ENCODE peak calls at places on chromosomes 3 and 15, in four cellular contexts. J is fibroblast of pulmonary artery, T is cardiac fibroblast, G is heart left ventricle. U is an unnamed sample.

GRCh38 chr3:111956995-111957736 is 21.7 kb upstream of the ABHD10 start:
- DNase-seq in J (no peak), T (no peak), G (no peak), U (no peak)

GRCh38 chr15:101050647-101051290 is 131.6 kb downstream of the LRRK1 start:
- DNase-seq in J (no peak), T (no peak), G (no peak), U (no peak)

GRCh38 chr3:184177331-184177731 is 2.7 kb downstream of the AP2M1 start:
- DNase-seq in J (peak; percentile 64), T (peak; percentile 69), G (no peak), U (no peak)

GRCh38 chr15:68384451-68385239 is 47.3 kb downstream of the ITGA11 start:
- DNase-seq in J (peak; percentile 93), T (peak; percentile 93), G (no peak), U (no peak)

GRCh38 chr3:9776896-9777694 is 7.3 kb upstream of the CAMK1 start:
- DNase-seq in J (no peak), T (no peak), G (no peak), U (no peak)

GRCh38 chr3:168091961-168092360 is 3.8 kb downstream of the GOLIM4 start:
- DNase-seq in J (no peak), T (no peak), G (no peak), U (no peak)

GRCh38 chr3:57100046-57100695 is 39.7 kb downstream of the SPATA12 start:
- DNase-seq in J (peak; percentile 86), T (peak; percentile 79), G (peak; percentile 50), U (peak; percentile 26)

GRCh38 chr15:22850055-22850454 is 11.6 kb downstream of the NIPA2 start:
- DNase-seq in J (peak; percentile 37), T (peak; percentile 67), G (no peak), U (no peak)

GRCh38 chr15:75693501-75694240 is 19.0 kb downstream of the CSPG4 start:
- DNase-seq in J (peak; percentile 71), T (peak; percentile 74), G (no peak), U (no peak)

GRCh38 chr3:179177611-179178010 is 29.5 kb downstream of the PIK3CA start:
- DNase-seq in J (no peak), T (no peak), G (no peak), U (no peak)

GRCh38 chr3:36942632-36943248 is 2.1 kb downstream of the TRANK1 start:
- DNase-seq in J (no peak), T (no peak), G (no peak), U (no peak)

GRCh38 chr15:53739651-53740050 is 19.8 kb downstream of the WDR72 start:
- DNase-seq in J (no peak), T (no peak), G (no peak), U (no peak)

GRCh38 chr3:107431298-107432012 is 54.2 kb downstream of the CCDC54 start:
- DNase-seq in J (peak; percentile 58), T (peak; percentile 70), G (peak; percentile 78), U (no peak)

GRCh38 chr3:51307458-51307857 is 77.6 kb upstream of the MANF start:
- DNase-seq in J (no peak), T (no peak), G (no peak), U (no peak)

GRCh38 chr15:68209735-68210408 is 4.7 kb upstream of the CALML4 start:
- DNase-seq in J (no peak), T (no peak), G (no peak), U (peak; percentile 64)

GRCh38 chr3:149575213-149575961 is 82.4 kb downstream of the WWTR1 start:
- DNase-seq in J (peak; percentile 98), T (peak; percentile 97), G (peak; percentile 32), U (no peak)

GRCh38 chr3:126677862-126678549 is 23.1 kb upstream of the TXNRD3 start:
- DNase-seq in J (no peak), T (no peak), G (no peak), U (no peak)

GRCh38 chr3:191460360-191460759 is 603 bp upstream of the PYDC2 start:
- DNase-seq in J (no peak), T (no peak), G (no peak), U (no peak)

GRCh38 chr3:136819784-136820640 is 1.1 kb downstream of the SLC35G2 start:
- DNase-seq in J (peak; percentile 68), T (peak; percentile 72), G (peak; percentile 30), U (no peak)

GRCh38 chr3:11240496-11240895 is 31.7 kb upstream of the ATG7 start:
- DNase-seq in J (no peak), T (no peak), G (no peak), U (no peak)

GRCh38 chr3:33424606-33425453 is 15.4 kb downstream of the UBP1 start:
- DNase-seq in J (no peak), T (no peak), G (peak; percentile 26), U (no peak)

GRCh38 chr15:61835029-61835428 is 225.2 kb downstream of the VPS13C start:
- DNase-seq in J (no peak), T (no peak), G (no peak), U (no peak)

GRCh38 chr3:27134165-27134796 is 234.9 kb downstream of the NEK10 start:
- DNase-seq in J (peak; percentile 79), T (peak; percentile 75), G (peak; percentile 58), U (peak; percentile 12)

GRCh38 chr15:48802867-48803266 is 8.0 kb downstream of the CEP152 start:
- DNase-seq in J (peak; percentile 84), T (peak; percentile 93), G (no peak), U (no peak)

GRCh38 chr15:90580946-90581345 is 51.2 kb downstream of the CRTC3 start:
- DNase-seq in J (no peak), T (no peak), G (no peak), U (no peak)

GRCh38 chr3:132726341-132726823 is 4.2 kb upstream of the NPHP3 start:
- DNase-seq in J (peak; percentile 51), T (peak; percentile 56), G (no peak), U (no peak)

GRCh38 chr3:172317984-172318383 is 130.3 kb downstream of the GHSR start:
- DNase-seq in J (peak; percentile 94), T (peak; percentile 97), G (peak; percentile 71), U (no peak)

GRCh38 chr3:105526349-105527111 is 159.8 kb downstream of the ALCAM start:
- DNase-seq in J (no peak), T (no peak), G (no peak), U (no peak)
- H3K4me3 ChIP-seq in J (no peak overlapping the region), T (no peak overlapping the region), G (no peak overlapping the region), U (no peak overlapping the region)

DNA sequence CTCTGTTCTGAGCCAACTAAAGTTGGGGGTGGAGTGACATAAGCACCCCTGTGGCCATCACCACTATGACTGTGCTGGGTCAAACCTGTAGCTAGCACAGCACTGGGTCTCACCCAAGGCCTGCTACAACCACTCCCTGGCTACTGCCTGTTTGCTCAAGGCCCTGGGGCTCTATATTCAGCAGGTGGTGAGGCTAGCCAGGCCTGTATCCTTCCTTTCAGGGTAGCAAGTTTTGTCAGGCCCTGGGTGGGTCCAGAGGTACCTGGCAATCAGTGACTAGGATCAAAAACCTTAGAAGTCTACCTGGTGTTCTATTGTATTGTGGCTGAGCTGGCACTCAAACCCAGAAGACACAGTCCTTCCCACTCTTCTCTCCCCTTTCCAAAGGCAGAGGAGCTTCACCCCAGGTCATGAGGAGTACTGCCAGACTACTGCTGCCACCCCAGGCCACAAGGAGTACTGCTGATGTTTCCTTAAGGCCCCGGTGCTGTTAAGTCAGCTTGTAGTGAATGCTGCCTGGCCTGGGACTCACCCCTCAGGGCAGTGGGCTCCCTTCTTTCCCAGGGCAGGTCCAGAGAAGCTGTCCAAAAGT is 170.8 kb downstream of the IGSF11 start:
- DNase-seq in J (no peak), T (no peak), G (no peak), U (no peak)
- TF ChIP-seq CTCF in J (no peak), T (no peak), G (no peak), U (peak; percentile 62)

DNA sequence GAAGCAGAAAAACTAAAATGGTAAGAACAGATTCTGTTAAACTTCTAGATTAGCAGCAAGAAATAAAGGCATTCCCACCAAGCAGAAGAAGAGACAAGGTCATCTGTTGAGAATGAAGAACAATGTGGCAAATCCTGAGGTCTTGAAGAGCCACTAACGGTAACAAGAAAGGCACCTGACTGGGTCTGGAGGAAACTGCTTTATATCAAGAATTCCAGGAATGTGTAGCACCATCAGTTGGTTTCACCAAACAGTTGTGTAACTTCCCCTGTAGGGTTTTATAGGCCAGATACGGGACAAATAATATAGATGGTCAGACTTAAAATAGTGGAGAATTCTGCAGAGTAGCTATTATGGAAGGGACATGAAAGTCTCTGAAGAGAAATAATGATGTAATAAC is 57.3 kb downstream of the ACAP2 start:
- DNase-seq in J (peak; percentile 72), T (peak; percentile 63), G (no peak), U (no peak)
- H3K4me3 ChIP-seq in J (no peak overlapping the region), T (no peak overlapping the region), G (no peak overlapping the region), U (no peak overlapping the region)

DNA sequence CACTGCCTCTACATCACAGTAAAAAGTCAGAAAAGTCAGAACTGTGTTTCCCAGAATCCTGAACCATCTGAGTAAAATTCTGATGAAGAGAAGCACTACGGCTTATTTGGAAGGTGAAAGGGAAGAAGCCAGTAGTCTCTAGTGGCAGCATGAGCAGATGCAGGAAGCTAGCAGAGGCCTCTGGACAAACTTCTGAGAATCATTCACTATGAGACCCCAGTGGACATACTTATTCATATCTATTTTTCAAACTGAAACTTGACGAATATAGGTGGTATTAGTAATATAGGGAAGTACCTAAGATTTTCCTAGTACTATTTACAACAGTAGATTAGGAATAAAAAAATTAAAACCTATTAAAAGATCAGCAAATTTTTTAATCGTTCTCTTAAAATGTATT is 272.8 kb upstream of the TTC14 start:
- DNase-seq in J (no peak), T (no peak), G (no peak), U (no peak)
- TF ChIP-seq CTCF in J (no peak), T (no peak), G (no peak), U (peak; percentile 27)

GRCh38 chr3:29693863-29694262 is 413.0 kb downstream of the RBMS3 start:
- DNase-seq in J (peak; percentile 98), T (peak; percentile 98), G (no peak), U (no peak)

GRCh38 chr3:29695201-29695904 is 414.5 kb downstream of the RBMS3 start:
- DNase-seq in J (peak; percentile 98), T (peak; percentile 96), G (no peak), U (no peak)

GRCh38 chr3:29694331-29694730 is 413.5 kb downstream of the RBMS3 start:
- DNase-seq in J (peak; percentile 40), T (no peak), G (no peak), U (no peak)

GRCh38 chr3:29695905-29696238 is 415.0 kb downstream of the RBMS3 start:
- DNase-seq in J (no peak), T (no peak), G (no peak), U (no peak)

DNA sequence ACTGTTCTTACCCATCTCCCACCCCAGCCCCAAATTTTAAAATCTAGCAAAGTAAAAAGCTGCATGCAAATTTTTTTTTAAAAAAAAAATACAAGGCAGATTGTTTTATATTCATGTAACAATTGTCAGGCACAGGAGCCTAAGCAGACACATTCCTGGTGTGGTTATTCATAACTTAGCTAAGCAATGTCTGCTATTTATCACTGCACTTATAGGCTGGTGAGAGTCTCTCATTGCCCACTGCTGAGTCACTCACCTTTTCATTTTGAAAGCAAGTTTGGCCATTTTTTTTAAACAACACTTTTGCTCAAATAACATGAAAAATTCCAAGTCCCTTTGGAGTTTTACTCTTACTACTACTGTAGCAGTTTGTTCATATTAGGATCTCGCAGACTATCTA is 413.9 kb downstream of the RBMS3 start:
- DNase-seq in J (peak; percentile 98), T (peak; percentile 98), G (no peak), U (no peak)
- H3K4me3 ChIP-seq in J (no peak overlapping the region), T (no peak overlapping the region), G (no peak overlapping the region), U (no peak overlapping the region)

DNA sequence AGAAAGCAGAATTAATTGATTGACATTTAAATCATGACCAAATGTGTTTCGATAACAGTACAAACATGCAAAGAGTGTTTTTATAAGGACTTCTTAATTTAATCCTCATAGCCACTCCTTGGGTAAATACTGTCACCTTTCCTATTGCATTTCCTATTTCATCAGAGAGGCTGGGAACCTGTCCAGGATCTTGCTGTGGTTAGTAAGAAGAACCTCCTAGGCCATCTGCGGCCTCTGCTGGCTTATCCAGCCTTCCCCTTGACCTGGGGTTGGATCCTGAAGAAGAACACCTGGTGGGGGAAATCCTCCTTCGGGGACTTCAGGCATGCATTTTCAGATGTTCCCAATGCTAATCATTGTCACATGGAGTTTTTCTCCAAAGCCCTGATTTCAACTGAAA is 25.5 kb downstream of the GLDN start:
- DNase-seq in J (peak; percentile 85), T (peak; percentile 84), G (no peak), U (no peak)
- TF ChIP-seq CTCF in J (peak; percentile 24), T (peak; percentile 23), G (no peak), U (no peak)

U was measured in GM12864.